ENCODE peak calls at places on chromosomes 12 and 14, in eight cellular contexts. Q, W, B, J, S, Y, Z and D are unnamed samples.
A peak's percentile ranks its signal among the peaks of the same experiment; 100 is the strongest.

GRCh38 chr14:29925106-29925722 is 2.4 kb downstream of the PRKD1 start:
- DNase-seq in Q (no peak), W (peak; percentile 55), B (no peak), J (no peak), S (peak; percentile 83), Y (no peak), Z (no peak), D (no peak)

GRCh38 chr12:4251228-4251891 is 22.2 kb upstream of the CCND2 start:
- DNase-seq in Q (no peak), W (no peak), B (no peak), J (no peak), S (no peak), Y (no peak), Z (no peak), D (no peak)

GRCh38 chr12:92408072-92408900 is 262.6 kb upstream of the BTG1 start:
- DNase-seq in Q (peak; percentile 31), W (peak; percentile 44), B (no peak), J (no peak), S (peak; percentile 62), Y (no peak), Z (peak; percentile 41), D (peak; percentile 39)

GRCh38 chr14:61602733-61603077 is 92.6 kb upstream of the HIF1A start:
- DNase-seq in Q (no peak), W (peak; percentile 65), B (no peak), J (no peak), S (no peak), Y (no peak), Z (no peak), D (no peak)

GRCh38 chr14:37864128-37864527 is 268.7 kb downstream of the TTC6 start:
- DNase-seq in Q (no peak), W (no peak), B (no peak), J (no peak), S (no peak), Y (no peak), Z (no peak), D (no peak)

GRCh38 chr12:50333441-50333840 is 50.1 kb upstream of the LIMA1 start:
- DNase-seq in Q (no peak), W (no peak), B (no peak), J (no peak), S (peak; percentile 70), Y (no peak), Z (no peak), D (no peak)

GRCh38 chr12:45833401-45833800 is 103.9 kb downstream of the ARID2 start:
- DNase-seq in Q (no peak), W (no peak), B (no peak), J (no peak), S (no peak), Y (no peak), Z (no peak), D (no peak)

GRCh38 chr14:104968153-104968527 is 10.0 kb downstream of the AHNAK2 start:
- DNase-seq in Q (peak; percentile 45), W (peak; percentile 58), B (peak; percentile 82), J (no peak), S (peak; percentile 38), Y (peak; percentile 65), Z (no peak), D (no peak)

GRCh38 chr12:10069099-10069498 is 29.7 kb downstream of the CLEC1A start:
- DNase-seq in Q (no peak), W (peak; percentile 3), B (no peak), J (no peak), S (peak; percentile 64), Y (no peak), Z (no peak), D (no peak)

GRCh38 chr12:75774309-75775052 is 257.1 kb downstream of the PHLDA1 start:
- DNase-seq in Q (no peak), W (no peak), B (no peak), J (no peak), S (no peak), Y (no peak), Z (no peak), D (no peak)

GRCh38 chr12:115660211-115660805 is 617.2 kb downstream of the MED13L start:
- DNase-seq in Q (peak; percentile 31), W (peak; percentile 58), B (peak; percentile 39), J (no peak), S (peak; percentile 66), Y (no peak), Z (no peak), D (no peak)

GRCh38 chr12:94615284-94616216 is 34.8 kb downstream of the TMCC3 start:
- DNase-seq in Q (peak; percentile 79), W (peak; percentile 49), B (peak; percentile 24), J (no peak), S (no peak), Y (no peak), Z (no peak), D (no peak)

GRCh38 chr14:71728386-71728785 is 203.8 kb upstream of the RGS6 start:
- DNase-seq in Q (no peak), W (no peak), B (no peak), J (no peak), S (peak; percentile 71), Y (no peak), Z (no peak), D (no peak)

GRCh38 chr12:25151476-25151875 is 43.5 kb downstream of the DNAI7 start:
- DNase-seq in Q (peak; percentile 32), W (peak; percentile 96), B (peak; percentile 32), J (no peak), S (peak; percentile 92), Y (no peak), Z (no peak), D (no peak)

GRCh38 chr12:109772622-109773321 is 59.1 kb downstream of the FAM222A start:
- DNase-seq in Q (no peak), W (no peak), B (no peak), J (no peak), S (no peak), Y (peak; percentile 9), Z (no peak), D (no peak)

GRCh38 chr12:88860846-88861245 is 280.6 kb upstream of the KITLG start:
- DNase-seq in Q (no peak), W (no peak), B (no peak), J (no peak), S (peak; percentile 58), Y (no peak), Z (no peak), D (no peak)

GRCh38 chr14:63895510-63895909 is 42.7 kb downstream of the SYNE2 start:
- DNase-seq in Q (no peak), W (no peak), B (no peak), J (no peak), S (no peak), Y (no peak), Z (no peak), D (no peak)

GRCh38 chr12:92784795-92785562 is 82.2 kb downstream of the PLEKHG7 start:
- DNase-seq in Q (no peak), W (peak; percentile 89), B (no peak), J (no peak), S (peak; percentile 65), Y (no peak), Z (peak; percentile 38), D (peak; percentile 72)

GRCh38 chr14:66216763-66217162 is 269.4 kb upstream of the CCDC196 start:
- DNase-seq in Q (no peak), W (no peak), B (no peak), J (no peak), S (no peak), Y (no peak), Z (no peak), D (peak; percentile 17)

GRCh38 chr12:50603817-50604639 is 99.2 kb downstream of the DIP2B start:
- DNase-seq in Q (no peak), W (peak; percentile 96), B (no peak), J (no peak), S (peak; percentile 96), Y (no peak), Z (no peak), D (no peak)

GRCh38 chr12:79441534-79441933 is 249.2 kb downstream of the PAWR start:
- DNase-seq in Q (no peak), W (no peak), B (no peak), J (no peak), S (no peak), Y (no peak), Z (no peak), D (no peak)

GRCh38 chr12:34336619-34337465 is 314.5 kb downstream of the ALG10 start:
- DNase-seq in Q (no peak), W (no peak), B (no peak), J (no peak), S (no peak), Y (no peak), Z (no peak), D (no peak)

GRCh38 chr12:48776956-48777355 is 11.9 kb downstream of the ADCY6 start:
- DNase-seq in Q (no peak), W (no peak), B (no peak), J (no peak), S (no peak), Y (no peak), Z (no peak), D (no peak)

GRCh38 chr12:26810330-26810729 is 22.7 kb downstream of the ITPR2 start:
- DNase-seq in Q (peak; percentile 71), W (peak; percentile 85), B (peak; percentile 57), J (no peak), S (peak; percentile 88), Y (no peak), Z (no peak), D (no peak)

GRCh38 chr12:109910969-109911348 is 10.9 kb downstream of the TCHP start:
- DNase-seq in Q (no peak), W (peak; percentile 42), B (no peak), J (no peak), S (peak; percentile 12), Y (peak; percentile 47), Z (peak; percentile 16), D (no peak)

GRCh38 chr12:6827437-6827894 is 741 bp upstream of the P3H3 start:
- DNase-seq in Q (peak; percentile 79), W (peak; percentile 80), B (peak; percentile 89), J (peak; percentile 20), S (peak; percentile 71), Y (peak; percentile 78), Z (peak; percentile 62), D (peak; percentile 66)
- H3K4me3 ChIP-seq in Q (no peak overlapping the region), W (peak overlapping the region; percentile 28), B (peak overlapping the region; percentile 92), J (no peak overlapping the region), S (peak overlapping the region; percentile 21), Y (no peak overlapping the region), Z (no peak overlapping the region), D (no peak overlapping the region)

DNA sequence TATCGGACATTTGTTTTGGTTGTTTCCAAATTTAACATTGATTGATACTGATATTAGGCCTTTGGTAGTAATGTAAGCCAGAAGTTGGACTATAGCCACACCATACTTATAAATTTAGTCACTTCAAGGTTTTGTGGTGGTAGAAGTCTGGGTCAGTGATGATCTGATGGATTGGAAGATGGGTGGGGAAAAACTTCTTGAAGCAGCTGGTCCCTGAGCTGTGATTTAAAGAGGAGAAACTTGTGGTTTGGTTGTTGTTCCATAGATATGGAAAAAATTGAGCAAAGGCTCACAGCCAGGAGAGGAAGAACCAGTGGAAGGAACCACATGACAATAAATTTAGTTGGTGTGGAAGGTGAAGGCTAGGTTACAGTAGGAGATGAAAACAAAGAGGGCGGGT is 26.1 kb downstream of the PTHLH start:
- DNase-seq in Q (no peak), W (no peak), B (no peak), J (no peak), S (peak; percentile 77), Y (no peak), Z (no peak), D (no peak)
- H3K4me3 ChIP-seq in Q (no peak overlapping the region), W (no peak overlapping the region), B (no peak overlapping the region), J (no peak overlapping the region), S (no peak overlapping the region), Y (no peak overlapping the region), Z (no peak overlapping the region), D (no peak overlapping the region)

GRCh38 chr12:113422929-113423669 is 919 bp downstream of the SDSL start:
- DNase-seq in Q (no peak), W (no peak), B (no peak), J (no peak), S (no peak), Y (peak; percentile 28), Z (no peak), D (no peak)
- H3K4me3 ChIP-seq in Q (peak overlapping the region; percentile 55), W (peak overlapping the region; percentile 79), B (peak overlapping the region; percentile 68), J (no peak overlapping the region), S (peak overlapping the region; percentile 68), Y (peak overlapping the region; percentile 66), Z (no peak overlapping the region), D (no peak overlapping the region)

GRCh38 chr14:100548295-100548655 is 38.9 kb downstream of the BEGAIN start:
- DNase-seq in Q (no peak), W (no peak), B (no peak), J (no peak), S (no peak), Y (no peak), Z (no peak), D (no peak)
- H3K4me3 ChIP-seq in Q (no peak overlapping the region), W (no peak overlapping the region), B (no peak overlapping the region), J (peak overlapping the region; percentile 21), S (no peak overlapping the region), Y (no peak overlapping the region), Z (no peak overlapping the region), D (no peak overlapping the region)